ENCODE peak calls at places on chromosomes 13 and 19, in seven cellular contexts. P is AG09319, W is upper lobe of right lung, Q is cardiac muscle cell, F is choroid plexus epithelial cell, L is B cell, H is WTC11. B is an unnamed sample.

GRCh38 chr19:7522923-7523667 is 671 bp downstream of the MCOLN1 start:
- DNase-seq in P (no peak), W (no peak), Q (peak), F (no peak), L (no peak), H (no peak), B (no peak)

GRCh38 chr13:37134411-37135041 is 29.1 kb upstream of the CSNK1A1L start:
- DNase-seq in P (no peak), W (no peak), Q (peak), F (peak), L (no peak), H (no peak), B (no peak)

GRCh38 chr13:47837104-47837880 is 163.8 kb downstream of the SUCLA2 start:
- DNase-seq in P (no peak), W (no peak), Q (no peak), F (no peak), L (no peak), H (no peak), B (no peak)

GRCh38 chr19:46618670-46619231 is 6.1 kb downstream of the PTGIR start:
- DNase-seq in P (no peak), W (no peak), Q (peak), F (peak), L (peak), H (no peak), B (no peak)

GRCh38 chr13:40077396-40078027 is 422.1 kb downstream of the COG6 start:
- DNase-seq in P (no peak), W (no peak), Q (no peak), F (no peak), L (no peak), H (no peak), B (no peak)

GRCh38 chr19:5690955-5691204 is 785 bp downstream of the RPL36 start:
- DNase-seq in P (no peak), W (no peak), Q (no peak), F (peak), L (no peak), H (no peak), B (no peak)

GRCh38 chr19:42207767-42208259 is 9.7 kb downstream of the DEDD2 start:
- DNase-seq in P (no peak), W (no peak), Q (peak), F (peak), L (no peak), H (no peak), B (no peak)

GRCh38 chr13:73433893-73434292 is 375.1 kb downstream of the KLF5 start:
- DNase-seq in P (no peak), W (no peak), Q (no peak), F (no peak), L (no peak), H (no peak), B (no peak)

GRCh38 chr19:54670576-54671347 is 8.0 kb downstream of the LILRB4 start:
- DNase-seq in P (no peak), W (no peak), Q (no peak), F (no peak), L (no peak), H (no peak), B (no peak)

GRCh38 chr19:15644816-15645215 is 4.1 kb downstream of the CYP4F3 start:
- DNase-seq in P (no peak), W (no peak), Q (no peak), F (no peak), L (no peak), H (no peak), B (no peak)

GRCh38 chr13:106291006-106291405 is 244.5 kb downstream of the EFNB2 start:
- DNase-seq in P (no peak), W (no peak), Q (peak), F (peak), L (no peak), H (no peak), B (no peak)

GRCh38 chr13:31846182-31846938 is 107.0 kb downstream of the RXFP2 start:
- DNase-seq in P (peak), W (peak), Q (peak), F (peak), L (peak), H (peak), B (peak)

GRCh38 chr19:55197531-55197930 is 11.8 kb downstream of the PTPRH start:
- DNase-seq in P (no peak), W (no peak), Q (no peak), F (peak), L (no peak), H (no peak), B (no peak)

GRCh38 chr13:41008349-41008980 is 10.7 kb downstream of the ELF1 start:
- DNase-seq in P (peak), W (no peak), Q (peak), F (peak), L (no peak), H (no peak), B (no peak)

GRCh38 chr19:14786421-14786851 is 8.1 kb upstream of the ADGRE2 start:
- DNase-seq in P (no peak), W (no peak), Q (peak), F (peak), L (peak), H (peak), B (no peak)

GRCh38 chr19:43633520-43633919 is 6.1 kb downstream of the CADM4 start:
- DNase-seq in P (no peak), W (no peak), Q (no peak), F (no peak), L (no peak), H (no peak), B (no peak)

GRCh38 chr13:108911807-108912206 is 282.4 kb downstream of the MYO16 start:
- DNase-seq in P (no peak), W (no peak), Q (no peak), F (no peak), L (no peak), H (no peak), B (no peak)

GRCh38 chr19:50486823-50487515 is 10.3 kb upstream of the GARIN5A start:
- DNase-seq in P (no peak), W (peak), Q (peak), F (peak), L (no peak), H (peak), B (no peak)

GRCh38 chr13:95948646-95949045 is 104.6 kb downstream of the UGGT2 start:
- DNase-seq in P (no peak), W (no peak), Q (peak), F (peak), L (no peak), H (no peak), B (no peak)

GRCh38 chr19:49442354-49442753 is 1.0 kb upstream of the SLC17A7 start:
- DNase-seq in P (no peak), W (no peak), Q (no peak), F (no peak), L (no peak), H (peak), B (no peak)

GRCh38 chr13:30829145-30829544 is 76.9 kb upstream of the MEDAG start:
- DNase-seq in P (no peak), W (no peak), Q (peak), F (peak), L (no peak), H (no peak), B (no peak)

GRCh38 chr13:93535256-93535655 is 308.6 kb downstream of the GPC6 start:
- DNase-seq in P (no peak), W (no peak), Q (peak), F (peak), L (no peak), H (no peak), B (no peak)

GRCh38 chr13:111564657-111565056 is 244.2 kb downstream of the TEX29 start:
- DNase-seq in P (no peak), W (peak), Q (no peak), F (no peak), L (no peak), H (no peak), B (no peak)

GRCh38 chr13:20461481-20461859 is 64.2 kb downstream of the CRYL1 start:
- DNase-seq in P (no peak), W (no peak), Q (peak), F (peak), L (no peak), H (no peak), B (no peak)

GRCh38 chr13:49560270-49561063 is 24.9 kb downstream of the RCBTB1 start:
- DNase-seq in P (peak), W (no peak), Q (peak), F (peak), L (no peak), H (peak), B (no peak)

GRCh38 chr19:56126983-56127780 is 6.1 kb upstream of the ZNF787 start:
- DNase-seq in P (no peak), W (no peak), Q (no peak), F (no peak), L (no peak), H (no peak), B (no peak)

GRCh38 chr13:111043575-111043982 is 71.5 kb upstream of the ARHGEF7 start:
- DNase-seq in P (no peak), W (no peak), Q (peak), F (peak), L (no peak), H (no peak), B (no peak)

GRCh38 chr13:25987987-25988386 is 63.8 kb downstream of the SHISA2 start:
- DNase-seq in P (no peak), W (no peak), Q (no peak), F (no peak), L (no peak), H (no peak), B (no peak)

GRCh38 chr13:21012211-21012610 is 49.2 kb downstream of the LATS2 start:
- DNase-seq in P (no peak), W (no peak), Q (no peak), F (peak), L (no peak), H (no peak), B (no peak)

GRCh38 chr13:84917252-84917878 is 881.9 kb downstream of the SLITRK6 start:
- DNase-seq in P (no peak), W (no peak), Q (peak), F (peak), L (no peak), H (no peak), B (no peak)

GRCh38 chr19:46297700-46298476 is 1.0 kb downstream of the HIF3A start:
- DNase-seq in P (no peak), W (peak), Q (peak), F (peak), L (no peak), H (peak), B (no peak)

GRCh38 chr13:36850790-36851438 is 31.9 kb downstream of the RFXAP start:
- DNase-seq in P (no peak), W (no peak), Q (peak), F (peak), L (no peak), H (peak), B (no peak)

GRCh38 chr13:109345433-109345941 is 440.9 kb downstream of the IRS2 start:
- DNase-seq in P (no peak), W (no peak), Q (peak), F (peak), L (no peak), H (no peak), B (no peak)

GRCh38 chr13:50713849-50714248 is 129.6 kb downstream of the DLEU7 start:
- DNase-seq in P (no peak), W (no peak), Q (peak), F (peak), L (no peak), H (no peak), B (no peak)

GRCh38 chr13:20291675-20292074 is 59.6 kb upstream of the GJB6 start:
- DNase-seq in P (no peak), W (no peak), Q (no peak), F (no peak), L (no peak), H (no peak), B (no peak)

GRCh38 chr13:54210397-54211050 is 1181.9 kb downstream of the OLFM4 start:
- DNase-seq in P (no peak), W (no peak), Q (no peak), F (no peak), L (no peak), H (no peak), B (no peak)

GRCh38 chr13:98556968-98557591 is 19.8 kb downstream of the STK24 start:
- DNase-seq in P (no peak), W (no peak), Q (no peak), F (no peak), L (no peak), H (no peak), B (no peak)
- TF ChIP-seq CTCF in P (no peak), W (no peak), Q (no peak), F (no peak), L (no peak), H (no peak), B (no peak)

GRCh38 chr13:79018166-79018565 is 359.2 kb upstream of the OBI1 start:
- DNase-seq in P (no peak), W (no peak), Q (no peak), F (no peak), L (no peak), H (no peak), B (no peak)
- TF ChIP-seq CTCF in P (no peak), W (no peak), Q (no peak), F (no peak), L (no peak), H (no peak), B (no peak)

GRCh38 chr13:76825415-76825814 is 60.8 kb downstream of the KCTD12 start:
- DNase-seq in P (no peak), W (no peak), Q (peak), F (no peak), L (no peak), H (no peak), B (no peak)

GRCh38 chr13:76820759-76821158 is 65.4 kb downstream of the KCTD12 start:
- DNase-seq in P (peak), W (no peak), Q (peak), F (peak), L (no peak), H (no peak), B (no peak)

GRCh38 chr13:76826527-76826926 is 59.7 kb downstream of the KCTD12 start:
- DNase-seq in P (no peak), W (no peak), Q (no peak), F (no peak), L (no peak), H (no peak), B (no peak)

GRCh38 chr13:76823969-76824368 is 62.2 kb downstream of the KCTD12 start:
- DNase-seq in P (no peak), W (no peak), Q (no peak), F (no peak), L (no peak), H (no peak), B (no peak)

DNA sequence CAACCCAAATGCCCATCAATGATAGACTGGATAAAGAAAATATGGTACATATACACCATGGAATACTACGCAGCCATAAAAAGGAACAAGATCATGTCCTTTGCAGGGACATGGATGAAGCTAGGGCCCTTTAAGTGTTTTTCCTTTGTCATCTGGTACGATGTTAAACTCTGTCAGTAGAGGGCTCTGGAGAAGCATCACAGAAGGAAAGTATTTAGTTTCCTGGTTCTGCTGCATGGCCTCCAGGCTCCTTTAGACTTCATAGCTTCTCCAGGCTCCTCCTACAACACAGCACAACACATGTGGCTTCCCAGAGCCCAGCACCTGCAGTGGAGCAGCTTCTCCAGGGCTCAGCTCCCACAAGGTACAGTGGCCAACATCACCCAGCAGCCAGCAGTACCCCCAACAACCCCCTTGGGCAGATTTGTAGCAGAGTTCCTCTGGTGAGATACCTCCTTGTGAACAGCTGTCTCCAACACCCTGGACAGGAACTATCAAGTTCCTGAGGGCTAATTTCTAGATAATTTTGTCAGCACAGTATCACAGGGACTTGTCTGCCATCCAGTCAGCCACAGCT is 63.4 kb downstream of the KCTD12 start:
- DNase-seq in P (no peak), W (no peak), Q (peak), F (peak), L (no peak), H (no peak), B (no peak)
- TF ChIP-seq CTCF in P (peak), W (peak), Q (peak), F (peak), L (no peak), H (no peak), B (no peak)

DNA sequence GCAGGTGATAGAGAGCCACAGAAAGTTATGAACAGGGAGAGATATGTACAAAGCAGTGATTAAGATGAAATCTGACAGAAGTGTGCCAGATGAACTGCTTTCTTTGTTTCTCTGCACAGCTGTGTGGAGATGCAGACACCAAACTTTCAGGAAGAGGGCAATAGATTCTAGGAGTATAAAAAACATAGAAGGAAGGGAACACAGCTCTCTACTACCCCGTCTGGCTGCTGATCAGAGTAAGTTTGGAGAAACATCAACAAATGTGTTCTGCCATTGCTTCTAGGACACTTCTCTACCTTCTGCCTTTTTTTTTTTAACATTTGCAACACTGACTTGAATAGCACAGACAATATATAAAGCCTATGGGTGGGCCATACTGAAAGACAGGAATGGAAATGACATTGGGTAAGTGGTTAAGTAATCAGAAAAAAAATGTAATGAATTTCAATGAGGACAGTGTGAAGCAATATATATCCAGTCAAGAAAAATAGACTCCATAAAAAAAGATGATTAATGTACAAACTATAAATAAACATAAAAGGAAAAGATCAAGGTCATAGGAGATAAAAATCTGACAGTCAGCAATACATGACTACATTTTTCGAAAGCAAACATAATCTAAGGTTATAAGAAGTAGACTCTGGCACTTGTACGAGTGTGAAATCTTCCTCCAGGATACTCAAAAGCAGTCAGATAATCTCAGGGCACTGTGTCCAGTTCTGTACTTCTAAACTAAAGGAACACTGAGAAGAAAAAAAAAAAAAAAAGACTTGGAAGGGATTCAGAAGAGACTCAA is 21.4 kb downstream of the NUFIP1 start:
- DNase-seq in P (no peak), W (no peak), Q (peak), F (peak), L (no peak), H (no peak), B (no peak)
- TF ChIP-seq CTCF in P (peak), W (no peak), Q (peak), F (peak), L (no peak), H (no peak), B (no peak)

GRCh38 chr19:39407394-39407643 is 672 bp downstream of the ZFP36 start:
- DNase-seq in P (no peak), W (no peak), Q (no peak), F (no peak), L (no peak), H (no peak), B (no peak)
- TF ChIP-seq CTCF in P (no peak), W (no peak), Q (no peak), F (no peak), L (no peak), H (no peak), B (no peak)

DNA sequence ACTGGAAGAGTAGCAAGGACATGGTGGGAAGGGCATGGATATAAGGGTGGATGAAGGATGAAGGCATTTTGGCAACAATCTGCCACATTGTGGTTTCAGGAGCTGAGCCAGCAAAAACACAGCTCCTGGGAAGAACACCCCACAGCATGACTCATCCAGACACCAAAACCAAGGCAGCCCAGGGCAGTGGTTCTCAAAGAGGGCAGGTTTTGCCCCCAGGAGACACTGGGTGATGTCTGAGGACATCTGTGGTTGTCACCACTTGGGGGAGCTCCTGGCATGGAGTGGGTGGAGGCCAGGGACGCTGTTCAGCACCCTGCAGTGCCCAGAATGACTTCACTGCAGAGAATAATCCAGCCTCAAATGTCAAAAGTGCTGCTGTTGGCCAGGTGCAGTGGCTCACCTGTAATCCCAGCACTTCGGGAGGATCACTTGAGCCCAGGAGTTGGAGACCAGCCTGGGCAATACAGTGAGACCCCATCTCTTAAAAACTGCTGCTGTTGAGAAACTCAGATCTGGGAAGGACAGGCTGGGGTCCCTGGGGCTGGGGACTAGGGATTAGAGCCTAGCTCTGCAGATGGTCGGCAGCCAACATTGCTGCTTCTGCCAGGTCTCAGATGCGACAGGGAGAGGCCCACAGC is 16.1 kb downstream of the ZFR2 start:
- DNase-seq in P (peak), W (no peak), Q (peak), F (peak), L (no peak), H (peak), B (no peak)
- TF ChIP-seq CTCF in P (no peak), W (peak), Q (peak), F (peak), L (peak), H (no peak), B (no peak)

GRCh38 chr19:52464798-52465470 is 11.6 kb downstream of the ZNF578 start:
- DNase-seq in P (no peak), W (no peak), Q (no peak), F (no peak), L (no peak), H (peak), B (no peak)
- TF ChIP-seq CTCF in P (no peak), W (no peak), Q (no peak), F (peak), L (no peak), H (peak), B (no peak)

DNA sequence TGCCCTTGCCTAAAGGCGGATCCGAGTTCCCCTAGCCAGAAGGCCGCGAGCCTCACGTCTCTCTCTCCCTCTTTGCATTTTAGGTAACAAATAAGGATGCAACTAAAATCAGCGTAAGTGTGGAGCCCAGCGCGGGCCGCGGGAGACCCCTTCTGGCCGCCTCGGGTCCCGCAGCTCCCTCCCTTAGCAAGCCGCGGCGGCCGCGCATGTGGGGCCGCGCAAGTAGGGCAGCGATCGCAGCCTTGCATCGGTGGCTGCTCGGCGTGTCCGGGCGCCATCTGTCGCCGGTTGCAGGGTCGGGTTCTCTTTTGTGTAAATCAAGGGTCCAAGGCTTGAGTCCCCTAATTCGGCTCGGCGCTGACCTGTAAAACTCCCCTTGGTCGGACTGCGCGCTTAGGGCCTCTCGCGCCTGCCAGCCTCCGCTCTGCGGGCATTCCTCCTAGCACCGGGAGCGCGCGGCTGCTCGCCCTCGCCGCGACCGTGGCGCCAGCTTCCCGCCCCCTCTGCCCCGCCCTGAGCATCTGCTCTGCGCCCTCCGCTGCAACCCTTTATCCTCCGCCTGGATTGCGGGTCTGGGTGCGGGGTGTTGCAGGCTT is 2.7 kb downstream of the VSTM2B start:
- DNase-seq in P (peak), W (peak), Q (peak), F (peak), L (peak), H (peak), B (peak)
- TF ChIP-seq CTCF in P (peak), W (peak), Q (peak), F (peak), L (peak), H (peak), B (peak)